ENCODE peak calls at places on chromosomes 1 and 21, in six cellular contexts. V is body of pancreas; J is pancreas; Y is tibial artery; B is CD4-positive, CD25-positive, alpha-beta regulatory T cell; F is kidney. L is an unnamed sample.

GRCh38 chr21:35198004-35198403 is 148.9 kb upstream of the RUNX1 start:
- DNase-seq in Y (no peak), B (no peak), J (no peak), F (no peak), V (no peak), L (no peak)

GRCh38 chr1:55128418-55128817 is 86.7 kb downstream of the USP24 start:
- DNase-seq in V (no peak), B (no peak), F (no peak), J (no peak), Y (no peak), L (no peak)

GRCh38 chr1:206672844-206673758 is 11.6 kb upstream of the MAPKAPK2 start:
- DNase-seq in Y (no peak), B (no peak), F (no peak), J (no peak), V (no peak), L (peak; percentile 66)

GRCh38 chr1:178531897-178532296 is 19.0 kb downstream of the TEX35 start:
- DNase-seq in V (peak; percentile 40), F (no peak), J (no peak), Y (no peak), B (no peak), L (no peak)

GRCh38 chr1:118185083-118185899 is at the start of gene SPAG17:
- DNase-seq in Y (peak; percentile 71), V (peak; percentile 84), J (peak; percentile 83), F (peak; percentile 93), B (peak; percentile 1), L (peak; percentile 72)

GRCh38 chr1:41102208-41102607 is 80.7 kb upstream of the SLFNL1 start:
- DNase-seq in J (peak; percentile 89), V (peak; percentile 94), F (peak; percentile 94), B (no peak), Y (peak; percentile 96), L (no peak)

GRCh38 chr1:19042675-19043578 is 86.5 kb upstream of the IFFO2 start:
- DNase-seq in B (no peak), F (peak; percentile 66), Y (peak; percentile 24), J (peak; percentile 30), V (no peak), L (no peak)

GRCh38 chr1:26607191-26607590 is 77.6 kb downstream of the RPS6KA1 start:
- DNase-seq in F (no peak), B (no peak), V (no peak), J (no peak), Y (no peak), L (no peak)

GRCh38 chr1:219927298-219927955 is 930 bp downstream of the SLC30A10 start:
- DNase-seq in F (no peak), V (no peak), J (no peak), B (no peak), Y (no peak), L (no peak)

GRCh38 chr1:54885863-54886723 is 902 bp downstream of the DHCR24 start:
- DNase-seq in V (peak; percentile 56), J (peak; percentile 51), Y (no peak), F (peak; percentile 69), B (peak; percentile 12), L (peak; percentile 25)

GRCh38 chr1:243742814-243743213 is 107.2 kb downstream of the AKT3 start:
- DNase-seq in J (no peak), B (no peak), Y (no peak), V (no peak), F (no peak), L (no peak)

GRCh38 chr1:178464566-178464965 is 32.2 kb downstream of the CLEC20A start:
- DNase-seq in V (no peak), F (no peak), B (no peak), J (no peak), Y (no peak), L (no peak)

GRCh38 chr1:181392613-181393170 is 90.6 kb upstream of the CACNA1E start:
- DNase-seq in B (peak; percentile 3), F (no peak), Y (no peak), V (no peak), J (no peak), L (no peak)

GRCh38 chr1:115463347-115463746 is 125.3 kb upstream of the NGF start:
- DNase-seq in B (no peak), J (no peak), Y (no peak), V (no peak), F (no peak), L (no peak)

GRCh38 chr21:25500598-25500997 is 106.7 kb downstream of the MRPL39 start:
- DNase-seq in V (no peak), Y (no peak), J (no peak), B (no peak), F (no peak), L (no peak)

GRCh38 chr1:171769754-171770153 is 11.7 kb upstream of the METTL13 start:
- DNase-seq in F (no peak), B (no peak), Y (no peak), V (no peak), J (no peak), L (no peak)

GRCh38 chr1:193077991-193078390 is 18.6 kb downstream of the RO60 start:
- DNase-seq in J (no peak), B (no peak), Y (no peak), V (no peak), F (no peak), L (no peak)

GRCh38 chr1:154556422-154556821 is 2.0 kb downstream of the UBE2Q1 start:
- DNase-seq in F (no peak), Y (no peak), B (no peak), J (no peak), V (no peak), L (no peak)

GRCh38 chr1:234500269-234500668 is 21.3 kb upstream of the TARBP1 start:
- DNase-seq in V (peak; percentile 32), B (no peak), Y (no peak), F (no peak), J (no peak), L (peak; percentile 61)

GRCh38 chr1:156858959-156859522 is at the start of gene INSRR:
- DNase-seq in Y (no peak), V (no peak), F (peak; percentile 73), B (no peak), J (no peak), L (no peak)

GRCh38 chr1:26833432-26834405 is 7.2 kb downstream of the ZDHHC18 start:
- DNase-seq in Y (no peak), J (no peak), F (peak; percentile 83), B (peak; percentile 98), V (no peak), L (peak; percentile 97)

GRCh38 chr1:26907071-26907922 is 6.5 kb downstream of the NR0B2 start:
- DNase-seq in V (peak; percentile 92), J (peak; percentile 55), Y (no peak), F (peak; percentile 88), B (no peak), L (no peak)

GRCh38 chr1:40592107-40592773 is 60.8 kb downstream of the ZNF684 start:
- DNase-seq in F (no peak), V (no peak), B (peak; percentile 25), J (no peak), Y (no peak), L (peak; percentile 21)

DNA sequence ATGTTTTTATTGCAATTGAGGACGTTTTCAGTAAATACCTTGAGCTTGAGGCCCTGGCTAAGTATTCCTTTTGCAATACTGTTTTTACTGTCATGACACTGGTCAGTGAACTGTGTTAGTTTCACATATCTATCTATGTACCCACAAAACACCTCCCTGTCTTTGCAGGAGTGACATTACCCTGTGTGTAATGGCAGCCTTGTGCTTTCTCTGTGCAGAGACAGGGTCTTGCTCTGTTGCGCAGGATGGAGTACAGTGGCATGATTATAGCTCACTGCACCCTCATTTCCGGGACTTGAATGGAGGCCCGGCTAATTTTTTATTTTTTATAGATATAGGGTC is 8.9 kb downstream of the YBX1 start:
- DNase-seq in F (no peak), J (no peak), V (no peak), B (no peak), Y (no peak), L (peak; percentile 50)
- H3K4me3 ChIP-seq in F (no peak overlapping the region), J (no peak overlapping the region), V (no peak overlapping the region), B (peak overlapping the region; percentile 41), Y (no peak overlapping the region), L (no peak overlapping the region)

GRCh38 chr21:41507521-41508414 is at the start of gene TMPRSS2:
- DNase-seq in J (peak; percentile 90), Y (no peak), F (peak; percentile 92), V (peak; percentile 95), B (no peak), L (no peak)
- H3K4me3 ChIP-seq in J (peak within 1 kb of the TSS; percentile 85), Y (peak within 1 kb of the TSS; percentile 6), F (peak within 1 kb of the TSS; percentile 76), V (peak within 1 kb of the TSS; percentile 91), B (no peak within 1 kb of the TSS), L (no peak within 1 kb of the TSS)

DNA sequence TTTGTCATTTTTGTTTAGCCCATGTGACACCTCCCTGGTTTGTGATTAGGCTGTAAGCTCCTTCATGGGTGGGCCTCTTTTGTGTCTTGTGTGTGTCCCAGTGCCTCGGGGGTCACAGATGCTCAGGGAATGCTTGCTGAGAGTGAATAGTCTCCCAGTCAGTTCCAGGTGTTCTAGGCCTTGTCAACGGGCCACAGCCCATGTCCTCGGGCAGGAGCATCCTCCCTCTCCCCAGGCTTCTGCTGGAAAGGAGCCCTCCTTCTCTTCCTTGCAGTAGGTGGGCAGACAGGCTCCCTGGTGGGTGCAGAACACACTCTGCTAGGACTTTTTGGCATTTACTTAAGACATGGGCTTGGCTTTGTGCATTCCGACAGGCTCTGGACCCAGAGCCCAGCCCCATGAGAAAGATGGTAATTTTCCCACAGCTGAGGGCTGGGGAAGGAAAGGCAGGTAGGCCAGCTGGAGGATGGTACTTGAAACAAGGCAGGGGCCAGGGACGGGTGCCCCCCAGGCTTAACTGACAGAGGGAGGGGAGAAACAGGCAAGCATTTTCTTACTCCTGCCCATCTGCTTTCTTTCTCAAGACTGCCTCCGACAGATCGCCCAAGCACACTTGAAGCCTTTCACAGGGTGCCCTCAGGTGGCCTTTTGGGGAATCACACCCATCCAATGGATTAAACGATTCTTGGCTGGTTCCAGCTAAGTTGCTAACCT is 7.1 kb upstream of the CPLANE2 start:
- DNase-seq in Y (peak; percentile 90), F (peak; percentile 86), J (peak; percentile 75), V (peak; percentile 91), B (peak; percentile 86), L (peak; percentile 85)
- H3K4me3 ChIP-seq in Y (no peak overlapping the region), F (no peak overlapping the region), J (no peak overlapping the region), V (no peak overlapping the region), B (no peak overlapping the region), L (no peak overlapping the region)

DNA sequence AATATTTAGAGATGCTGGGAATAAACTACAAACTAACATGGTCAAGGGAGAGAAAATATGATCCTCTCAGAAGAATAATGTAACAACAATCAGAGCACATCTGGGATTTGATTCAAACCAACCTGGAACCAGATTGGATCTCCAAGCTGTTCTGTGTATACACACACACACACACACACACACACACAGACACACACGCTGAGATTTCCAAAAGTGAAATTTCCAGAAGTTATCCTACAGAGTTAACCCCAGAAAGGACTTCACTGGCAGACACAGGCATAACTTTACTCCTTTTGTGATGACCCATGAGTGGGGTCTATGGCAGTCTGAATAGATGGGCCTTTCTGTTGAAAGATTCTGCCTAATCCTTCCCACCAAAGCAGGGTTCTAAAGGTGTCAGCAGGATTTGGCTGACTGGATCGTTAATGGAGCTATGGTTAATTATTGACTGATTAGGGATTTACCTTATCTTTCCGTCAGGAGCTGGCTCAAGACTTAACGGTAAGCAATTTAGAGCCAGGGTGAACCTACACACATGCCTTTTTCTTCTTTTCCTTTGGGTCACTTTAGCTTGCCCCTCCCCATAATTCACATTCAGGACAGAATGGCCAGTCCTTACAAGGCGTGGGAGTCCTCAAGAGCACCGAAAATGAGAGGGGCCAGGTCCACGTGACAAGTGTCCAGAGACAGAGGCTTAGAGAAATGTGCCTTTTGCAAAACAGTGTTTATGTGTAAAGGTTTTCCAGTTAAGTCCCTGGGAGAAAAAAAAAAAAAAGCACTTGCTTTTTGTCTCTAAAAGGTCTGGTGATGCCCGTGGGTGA is 10.9 kb upstream of the PROX1 start:
- DNase-seq in V (no peak), J (no peak), Y (no peak), B (no peak), F (no peak), L (no peak)
- H3K4me3 ChIP-seq in V (no peak overlapping the region), J (no peak overlapping the region), Y (no peak overlapping the region), B (no peak overlapping the region), F (no peak overlapping the region), L (no peak overlapping the region)

L was measured in GM12865.